ENCODE peak calls at places on chromosomes 4 and X, in five cellular contexts. One of them, this sample, is unnamed.

GRCh38 chr4:122874194-122874593 is 47.6 kb downstream of the FGF2 start:
- DNase-seq in substantia nigra: no peak
- DNase-seq in caudate nucleus: no peak
- DNase-seq in Panc1: no peak
- DNase-seq in midbrain: no peak
- DNase-seq in this sample: no peak

GRCh38 chr4:76546282-76547166 is 111.5 kb downstream of the SHROOM3 start:
- DNase-seq in substantia nigra: no peak
- DNase-seq in caudate nucleus: no peak
- DNase-seq in Panc1: no peak
- DNase-seq in midbrain: no peak
- DNase-seq in this sample: no peak

GRCh38 chr4:53043900-53044650 is 182.0 kb downstream of the RASL11B start:
- DNase-seq in substantia nigra: no peak
- DNase-seq in caudate nucleus: no peak
- DNase-seq in Panc1: no peak
- DNase-seq in midbrain: no peak
- DNase-seq in this sample: no peak

GRCh38 chr4:159048166-159048886 is 54.6 kb upstream of the RAPGEF2 start:
- DNase-seq in substantia nigra: no peak
- DNase-seq in caudate nucleus: no peak
- DNase-seq in Panc1: peak
- DNase-seq in midbrain: peak
- DNase-seq in this sample: peak

GRCh38 chrX:96407501-96407900 is 277.1 kb upstream of the DIAPH2 start:
- DNase-seq in substantia nigra: no peak
- DNase-seq in caudate nucleus: no peak
- DNase-seq in Panc1: no peak
- DNase-seq in midbrain: no peak
- DNase-seq in this sample: no peak

GRCh38 chr4:106329027-106329618 is 12.8 kb downstream of the AIMP1 start:
- DNase-seq in substantia nigra: no peak
- DNase-seq in caudate nucleus: no peak
- DNase-seq in Panc1: no peak
- DNase-seq in midbrain: peak
- DNase-seq in this sample: no peak

GRCh38 chrX:105018865-105019264 is 201.6 kb downstream of the TEX13A start:
- DNase-seq in substantia nigra: no peak
- DNase-seq in caudate nucleus: no peak
- DNase-seq in Panc1: no peak
- DNase-seq in midbrain: no peak
- DNase-seq in this sample: no peak

GRCh38 chr4:75698162-75698962 is 25.2 kb upstream of the G3BP2 start:
- DNase-seq in substantia nigra: no peak
- DNase-seq in caudate nucleus: no peak
- DNase-seq in Panc1: no peak
- DNase-seq in midbrain: no peak
- DNase-seq in this sample: no peak

GRCh38 chr4:76484654-76485053 is 49.6 kb downstream of the SHROOM3 start:
- DNase-seq in substantia nigra: no peak
- DNase-seq in caudate nucleus: no peak
- DNase-seq in Panc1: no peak
- DNase-seq in midbrain: no peak
- DNase-seq in this sample: no peak

GRCh38 chr4:183636488-183636887 is 22.5 kb downstream of the RWDD4 start:
- DNase-seq in substantia nigra: no peak
- DNase-seq in caudate nucleus: no peak
- DNase-seq in Panc1: no peak
- DNase-seq in midbrain: no peak
- DNase-seq in this sample: no peak

GRCh38 chrX:130139474-130140201 is 26.0 kb downstream of the AIFM1 start:
- DNase-seq in substantia nigra: no peak
- DNase-seq in caudate nucleus: no peak
- DNase-seq in Panc1: no peak
- DNase-seq in midbrain: no peak
- DNase-seq in this sample: no peak

GRCh38 chrX:119760026-119760902 is 1.9 kb downstream of the SOWAHD start:
- DNase-seq in substantia nigra: no peak
- DNase-seq in caudate nucleus: no peak
- DNase-seq in Panc1: no peak
- DNase-seq in midbrain: no peak
- DNase-seq in this sample: no peak

GRCh38 chr4:146095091-146095690 is 80.3 kb upstream of the LSM6 start:
- DNase-seq in substantia nigra: no peak
- DNase-seq in caudate nucleus: no peak
- DNase-seq in Panc1: peak
- DNase-seq in midbrain: peak
- DNase-seq in this sample: no peak

This sample was measured in occipital lobe.